ENCODE peak calls at places on chromosomes 7 and 10, in eight cellular contexts. Z is mucosa of gallbladder; D is naive B cell; I is activated CD4-positive, alpha-beta T cell treated with anti-CD3 and anti-CD28 coated beads, Interleukin-2, amount 50 U/mL, for 24 hours; X is activated CD4-positive, alpha-beta memory T cell treated with anti-CD3 and anti-CD28 coated beads, Interleukin-2, amount 10 ng/mL, durations not matched to agents 7 days and 5 days; R is Panc1; F is suprapubic skin; U is stimulated activated CD8-positive, alpha-beta memory T cell treated with anti-CD3 and anti-CD28 coated beads, Interleukin-7, amount 100 ng/mL, for 1 hour. G is an unnamed sample.

GRCh38 chr10:124086097-124086710 is 7.2 kb downstream of the CHST15 start:
- DNase-seq in I (no peak), X (no peak), F (no peak), U (no peak), R (no peak), Z (no peak), D (no peak), G (no peak)

GRCh38 chr10:75358835-75359421 is 42.6 kb downstream of the ZNF503 start:
- DNase-seq in U (no peak), D (no peak), X (no peak), R (no peak), F (no peak), I (no peak), Z (no peak), G (peak; percentile 81)

GRCh38 chr7:42511027-42511426 is 274.0 kb upstream of the GLI3 start:
- DNase-seq in D (no peak), U (no peak), I (no peak), X (no peak), F (no peak), Z (no peak), R (no peak), G (peak; percentile 34)

GRCh38 chr7:26379711-26380110 is 88.0 kb downstream of the SNX10 start:
- DNase-seq in Z (no peak), F (no peak), D (no peak), X (no peak), I (no peak), U (no peak), R (no peak), G (no peak)

GRCh38 chr7:151875862-151876111 is 1.1 kb downstream of the PRKAG2 start:
- DNase-seq in F (no peak), U (no peak), X (no peak), I (no peak), Z (no peak), D (no peak), R (no peak), G (no peak)

GRCh38 chr10:127081946-127082345 is 114.4 kb downstream of the INSYN2A start:
- DNase-seq in I (no peak), D (no peak), U (no peak), F (no peak), R (no peak), Z (no peak), X (no peak), G (no peak)

GRCh38 chr10:17351506-17351905 is 102.9 kb downstream of the ST8SIA6 start:
- DNase-seq in R (no peak), I (no peak), F (no peak), X (no peak), U (no peak), D (no peak), Z (no peak), G (no peak)

GRCh38 chr10:71621783-71622526 is 97.6 kb downstream of the C10orf105 start:
- DNase-seq in X (no peak), F (no peak), Z (peak; percentile 46), U (no peak), R (no peak), I (no peak), D (no peak), G (peak; percentile 58)

GRCh38 chr10:102735065-102735562 is 8.6 kb upstream of the WBP1L start:
- DNase-seq in F (no peak), U (no peak), D (no peak), I (no peak), X (no peak), R (no peak), Z (no peak), G (no peak)

GRCh38 chr7:2474813-2475677 is 1.2 kb downstream of the GRIFIN start:
- DNase-seq in D (no peak), F (no peak), I (no peak), Z (no peak), U (no peak), R (no peak), X (no peak), G (no peak)

GRCh38 chr7:94303736-94304135 is 91.0 kb upstream of the COL1A2 start:
- DNase-seq in U (no peak), X (no peak), D (no peak), Z (no peak), F (no peak), I (no peak), R (no peak), G (peak; percentile 68)

GRCh38 chr7:30433082-30433481 is 45.5 kb downstream of the NOD1 start:
- DNase-seq in U (no peak), X (no peak), Z (peak; percentile 77), R (no peak), I (no peak), D (no peak), F (no peak), G (peak; percentile 72)

GRCh38 chr10:95537543-95537930 is 23.6 kb downstream of the SORBS1 start:
- DNase-seq in X (no peak), I (no peak), D (no peak), R (no peak), U (no peak), F (no peak), Z (no peak), G (no peak)

GRCh38 chr10:75944061-75944460 is 512.6 kb downstream of the LRMDA start:
- DNase-seq in U (no peak), D (no peak), R (no peak), X (no peak), Z (no peak), I (no peak), F (no peak), G (no peak)

GRCh38 chr7:20164420-20165145 is 52.6 kb downstream of the MACC1 start:
- DNase-seq in Z (no peak), I (no peak), F (no peak), D (no peak), U (no peak), X (no peak), R (no peak), G (peak; percentile 84)

GRCh38 chr7:27152816-27153486 is 568 bp upstream of the HOXA3 start:
- DNase-seq in U (no peak), R (no peak), X (no peak), F (no peak), I (no peak), D (no peak), Z (no peak), G (no peak)

GRCh38 chr7:110759069-110759468 is 331.9 kb upstream of the LRRN3 start:
- DNase-seq in Z (peak; percentile 13), F (no peak), D (no peak), I (no peak), R (no peak), X (no peak), U (no peak), G (no peak)

GRCh38 chr7:7183833-7184463 is 1.6 kb downstream of the C1GALT1 start:
- DNase-seq in F (no peak), D (no peak), R (no peak), Z (no peak), U (no peak), I (no peak), X (no peak), G (peak; percentile 37)

GRCh38 chr10:27534341-27534740 is 30.2 kb downstream of the RAB18 start:
- DNase-seq in F (no peak), U (no peak), X (no peak), D (no peak), I (no peak), Z (no peak), R (no peak), G (no peak)

GRCh38 chr10:21751341-21752310 is 217.6 kb downstream of the MLLT10 start:
- DNase-seq in I (no peak), U (no peak), F (no peak), D (no peak), X (no peak), Z (no peak), R (no peak), G (no peak)

GRCh38 chr10:86020139-86020538 is 346.5 kb downstream of the GRID1 start:
- DNase-seq in R (no peak), X (no peak), F (no peak), D (no peak), Z (no peak), U (no peak), I (no peak), G (no peak)

GRCh38 chr10:101694674-101695403 is at the start of gene FBXW4:
- DNase-seq in D (peak; percentile 84), X (peak; percentile 75), R (no peak), I (peak; percentile 56), U (peak; percentile 37), F (peak; percentile 71), Z (peak; percentile 32), G (peak; percentile 23)

GRCh38 chr10:109698121-109698520 is 225.2 kb downstream of the XPNPEP1 start:
- DNase-seq in D (no peak), R (no peak), Z (no peak), X (no peak), I (no peak), U (no peak), F (no peak), G (no peak)

GRCh38 chr10:126561499-126562208 is 108.8 kb downstream of the C10orf90 start:
- DNase-seq in Z (no peak), U (no peak), D (no peak), F (no peak), X (no peak), R (no peak), I (no peak), G (peak; percentile 21)

GRCh38 chr10:122164815-122165491 is 106.1 kb upstream of the BTBD16 start:
- DNase-seq in I (no peak), R (no peak), F (no peak), D (no peak), U (no peak), Z (peak; percentile 48), X (no peak), G (no peak)

GRCh38 chr10:132542086-132542775 is 4.6 kb downstream of the INPP5A start:
- DNase-seq in X (no peak), I (no peak), F (peak; percentile 63), Z (no peak), U (no peak), R (no peak), D (no peak), G (no peak)

GRCh38 chr10:90905925-90906324 is 15.0 kb downstream of the ANKRD1 start:
- DNase-seq in D (no peak), X (no peak), Z (no peak), U (no peak), F (no peak), I (no peak), R (no peak), G (no peak)

GRCh38 chr7:83362786-83363185 is 200.1 kb upstream of the PCLO start:
- DNase-seq in U (no peak), D (no peak), X (no peak), I (no peak), R (no peak), Z (no peak), F (no peak), G (peak; percentile 18)